ENCODE peak calls at places on chromosomes 6 and 20, in five cellular contexts. X is brain microvascular endothelial cell; J is activated naive CD4-positive, alpha-beta T cell treated with Interleukin-2 at 50 U/mL for 16 hours; Y is fibroblast of mammary gland; V is lower leg skin. O is an unnamed sample.
A peak's percentile ranks its signal among the peaks of the same experiment; 100 is the strongest.

GRCh38 chr6:113927001-113927400 is 43.9 kb downstream of the HDAC2 start:
- DNase-seq in X (no peak), J (no peak), Y (no peak), V (no peak), O (no peak)

GRCh38 chr6:124879110-124879991 is 82.9 kb upstream of the RNF217 start:
- DNase-seq in X (no peak), J (no peak), Y (no peak), V (no peak), O (no peak)

GRCh38 chr6:13431861-13432465 is 55.4 kb downstream of the GFOD1 start:
- DNase-seq in X (peak; percentile 18), J (peak; percentile 31), Y (peak; percentile 33), V (no peak), O (no peak)

GRCh38 chr6:44116643-44117382 is 10.4 kb downstream of the MRPL14 start:
- DNase-seq in X (peak; percentile 87), J (no peak), Y (peak; percentile 88), V (no peak), O (no peak)

GRCh38 chr6:2710412-2710811 is 40.3 kb downstream of the MYLK4 start:
- DNase-seq in X (no peak), J (no peak), Y (no peak), V (no peak), O (no peak)

GRCh38 chr20:24273251-24273650 is 196.2 kb upstream of the SYNDIG1 start:
- DNase-seq in X (no peak), J (no peak), Y (no peak), V (no peak), O (no peak)

GRCh38 chr6:72553531-72554202 is 68.2 kb upstream of the KCNQ5 start:
- DNase-seq in X (peak; percentile 87), J (no peak), Y (peak; percentile 79), V (no peak), O (peak; percentile 90)

GRCh38 chr6:36289281-36290018 is 19.6 kb downstream of the PNPLA1 start:
- DNase-seq in X (no peak), J (no peak), Y (no peak), V (no peak), O (peak; percentile 45)

GRCh38 chr20:23227976-23228375 is 122.6 kb upstream of the NXT1 start:
- DNase-seq in X (no peak), J (no peak), Y (peak; percentile 59), V (no peak), O (no peak)

GRCh38 chr6:87736809-87737540 is 34.9 kb upstream of the AKIRIN2 start:
- DNase-seq in X (no peak), J (no peak), Y (no peak), V (no peak), O (no peak)

GRCh38 chr6:1318036-1318435 is 6.1 kb downstream of the FOXQ1 start:
- DNase-seq in X (no peak), J (no peak), Y (no peak), V (no peak), O (no peak)

GRCh38 chr6:45654673-45655072 is 276.9 kb upstream of the SUPT3H start:
- DNase-seq in X (no peak), J (no peak), Y (peak; percentile 68), V (no peak), O (no peak)

GRCh38 chr6:11772109-11772830 is 6.3 kb downstream of the ADTRP start:
- DNase-seq in X (peak; percentile 96), J (peak; percentile 13), Y (peak; percentile 97), V (peak; percentile 71), O (peak; percentile 91)

GRCh38 chr20:37231970-37232620 is 29.5 kb downstream of the GHRH start:
- DNase-seq in X (no peak), J (no peak), Y (no peak), V (no peak), O (no peak)

GRCh38 chr6:9977451-9977850 is 437.4 kb downstream of the TFAP2A start:
- DNase-seq in X (no peak), J (no peak), Y (no peak), V (no peak), O (no peak)

GRCh38 chr6:37698264-37699137 is 818 bp upstream of the MDGA1 start:
- DNase-seq in X (no peak), J (peak; percentile 72), Y (no peak), V (no peak), O (no peak)

GRCh38 chr20:47173596-47174216 is 182.8 kb downstream of the ZMYND8 start:
- DNase-seq in X (no peak), J (no peak), Y (no peak), V (no peak), O (no peak)

GRCh38 chr6:136253734-136254133 is 3.6 kb upstream of the MTFR2 start:
- DNase-seq in X (no peak), J (no peak), Y (no peak), V (no peak), O (no peak)

GRCh38 chr20:40319056-40319455 is 370.0 kb downstream of the MAFB start:
- DNase-seq in X (no peak), J (no peak), Y (no peak), V (no peak), O (no peak)

GRCh38 chr20:13105864-13106457 is 97.2 kb downstream of the SPTLC3 start:
- DNase-seq in X (peak; percentile 4), J (no peak), Y (peak; percentile 56), V (no peak), O (no peak)

GRCh38 chr20:41072099-41072798 is 43.6 kb downstream of the TOP1 start:
- DNase-seq in X (peak; percentile 79), J (no peak), Y (peak; percentile 89), V (peak; percentile 29), O (peak; percentile 39)

GRCh38 chr20:25116746-25117457 is 35.0 kb upstream of the VSX1 start:
- DNase-seq in X (no peak), J (no peak), Y (no peak), V (no peak), O (no peak)

GRCh38 chr6:89711801-89712200 is 73.3 kb upstream of the LYRM2 start:
- DNase-seq in X (no peak), J (no peak), Y (no peak), V (no peak), O (no peak)

GRCh38 chr6:52392944-52393343 is 27.2 kb upstream of the EFHC1 start:
- DNase-seq in X (peak; percentile 61), J (no peak), Y (peak; percentile 83), V (no peak), O (no peak)

GRCh38 chr20:38685853-38686473 is 38.3 kb upstream of the SLC32A1 start:
- DNase-seq in X (peak; percentile 51), J (peak; percentile 37), Y (peak; percentile 37), V (no peak), O (no peak)

GRCh38 chr6:159874475-159874874 is 16.3 kb upstream of the MAS1 start:
- DNase-seq in X (peak; percentile 15), J (no peak), Y (peak; percentile 49), V (no peak), O (no peak)

GRCh38 chr6:169725270-169726048 is 1.2 kb upstream of the PHF10 start:
- DNase-seq in X (peak; percentile 79), J (peak; percentile 8), Y (peak; percentile 93), V (peak; percentile 54), O (no peak)

GRCh38 chr6:42243046-42243445 is 25.4 kb upstream of the MRPS10 start:
- DNase-seq in X (no peak), J (no peak), Y (no peak), V (no peak), O (no peak)

GRCh38 chr6:33581186-33581585 is 1.1 kb upstream of the BAK1 start:
- DNase-seq in X (no peak), J (no peak), Y (no peak), V (no peak), O (no peak)

GRCh38 chr6:27275025-27275956 is 27.8 kb downstream of the PRSS16 start:
- DNase-seq in X (peak; percentile 24), J (no peak), Y (peak; percentile 54), V (no peak), O (no peak)

GRCh38 chr20:50041238-50041915 is 58.6 kb downstream of the SNAI1 start:
- DNase-seq in X (no peak), J (no peak), Y (no peak), V (no peak), O (no peak)

GRCh38 chr6:140124498-140124897 is 750.0 kb upstream of the CITED2 start:
- DNase-seq in X (no peak), J (no peak), Y (no peak), V (no peak), O (no peak)

GRCh38 chr20:58622671-58623578 is 28.2 kb upstream of the STX16 start:
- DNase-seq in X (peak; percentile 39), J (no peak), Y (peak; percentile 72), V (no peak), O (no peak)

GRCh38 chr6:138204303-138204702 is 14.0 kb downstream of the PBOV1 start:
- DNase-seq in X (no peak), J (no peak), Y (no peak), V (no peak), O (no peak)

GRCh38 chr6:156269751-156270369 is 507.3 kb upstream of the ARID1B start:
- DNase-seq in X (no peak), J (peak; percentile 17), Y (no peak), V (no peak), O (no peak)